ENCODE peak calls at places on chromosomes 2 and 18, in four cellular contexts. M is A549, X is RWPE1, Y is WERI-Rb-1. E is an unnamed sample.

GRCh38 chr2:44946681-44947360 is 5.3 kb downstream of the SIX3 start:
- DNase-seq in X (no peak), Y (no peak), M (no peak), E (no peak)

GRCh38 chr18:45863469-45863868 is 38.0 kb downstream of the SIGLEC15 start:
- DNase-seq in M (no peak), X (no peak), Y (no peak), E (no peak)

GRCh38 chr2:132974477-132975050 is 304.6 kb upstream of the LYPD1 start:
- DNase-seq in Y (no peak), X (no peak), M (no peak), E (no peak)

GRCh38 chr2:38619458-38620164 is 16.9 kb upstream of the HNRNPLL start:
- DNase-seq in X (no peak), Y (no peak), M (no peak), E (no peak)

GRCh38 chr2:113309655-113310387 is 31.1 kb upstream of the PAX8 start:
- DNase-seq in Y (no peak), M (no peak), X (peak), E (no peak)

GRCh38 chr2:207768891-207769596 is 662 bp downstream of the FZD5 start:
- DNase-seq in X (peak), M (peak), Y (peak), E (no peak)

GRCh38 chr2:204687776-204688175 is 142.5 kb downstream of the PARD3B start:
- DNase-seq in Y (no peak), M (no peak), X (no peak), E (no peak)

GRCh38 chr2:153770359-153770991 is 101.2 kb upstream of the GALNT13 start:
- DNase-seq in X (no peak), M (peak), Y (no peak), E (no peak)

GRCh38 chr18:12420831-12421421 is 13.2 kb downstream of the PRELID3A start:
- DNase-seq in M (no peak), Y (peak), X (no peak), E (peak)

GRCh38 chr2:231181848-231182247 is 16.6 kb upstream of the ARMC9 start:
- DNase-seq in Y (peak), X (no peak), M (peak), E (no peak)

GRCh38 chr2:8956789-8957188 is 46.7 kb downstream of the MBOAT2 start:
- DNase-seq in Y (no peak), M (no peak), X (no peak), E (no peak)

GRCh38 chr2:164984428-164984827 is 29.1 kb upstream of the SLC38A11 start:
- DNase-seq in Y (no peak), M (no peak), X (no peak), E (no peak)

GRCh38 chr2:160719116-160719515 is 225.5 kb upstream of the RBMS1 start:
- DNase-seq in X (no peak), Y (no peak), M (no peak), E (no peak)

GRCh38 chr18:75104483-75104882 is 104.5 kb downstream of the PTGR3 start:
- DNase-seq in Y (no peak), M (no peak), X (no peak), E (no peak)

GRCh38 chr2:3377279-3377611 is 373 bp downstream of the EIPR1 start:
- DNase-seq in X (peak), M (peak), Y (no peak), E (no peak)

GRCh38 chr2:45403036-45403435 is 208.0 kb downstream of the SRBD1 start:
- DNase-seq in Y (no peak), X (no peak), M (no peak), E (no peak)

GRCh38 chr18:30163573-30163972 is 879.0 kb downstream of the DSC3 start:
- DNase-seq in X (no peak), Y (no peak), M (no peak), E (no peak)

GRCh38 chr2:134284119-134284670 is 30.3 kb downstream of the MGAT5 start:
- DNase-seq in Y (no peak), X (no peak), M (no peak), E (no peak)

GRCh38 chr2:9613291-9613690 is 17.5 kb downstream of the YWHAQ start:
- DNase-seq in Y (no peak), M (no peak), X (no peak), E (no peak)

GRCh38 chr2:239309398-239310245 is 91.2 kb downstream of the HDAC4 start:
- DNase-seq in Y (no peak), X (no peak), M (no peak), E (no peak)

GRCh38 chr2:37098416-37099118 is 14.2 kb downstream of the GPATCH11 start:
- DNase-seq in Y (no peak), X (no peak), M (no peak), E (no peak)

GRCh38 chr18:55833543-55833942 is 245.6 kb upstream of the TCF4 start:
- DNase-seq in Y (no peak), X (peak), M (peak), E (no peak)

GRCh38 chr2:144582651-144583361 is 62.9 kb upstream of the ZEB2 start:
- DNase-seq in Y (no peak), X (no peak), M (no peak), E (no peak)

GRCh38 chr18:32189723-32190591 is at the start of gene MEP1B:
- DNase-seq in Y (no peak), M (no peak), X (no peak), E (no peak)

GRCh38 chr2:33497177-33497787 is 20.8 kb downstream of the RASGRP3 start:
- DNase-seq in M (no peak), X (no peak), Y (no peak), E (no peak)

GRCh38 chr18:48306838-48307237 is 102.3 kb downstream of the ZBTB7C start:
- DNase-seq in M (no peak), X (no peak), Y (no peak), E (no peak)

GRCh38 chr18:8212893-8213805 is 396.1 kb upstream of the RAB12 start:
- DNase-seq in X (peak), M (peak), Y (no peak), E (no peak)

GRCh38 chr2:36918307-36918706 is 48.0 kb downstream of the STRN start:
- DNase-seq in X (no peak), M (no peak), Y (no peak), E (no peak)

GRCh38 chr18:13500891-13501887 is 225.2 kb downstream of the FAM210A start:
- DNase-seq in X (peak), M (peak), Y (no peak), E (peak)

GRCh38 chr2:7972670-7973069 is 709.2 kb upstream of the ID2 start:
- DNase-seq in X (no peak), Y (no peak), M (no peak), E (no peak)

GRCh38 chr2:220560192-220560591 is 932.8 kb downstream of the SLC4A3 start:
- DNase-seq in Y (no peak), X (no peak), M (no peak), E (no peak)

GRCh38 chr2:153455403-153455802 is 23.2 kb downstream of the RPRM start:
- DNase-seq in X (no peak), M (no peak), Y (no peak), E (no peak)

GRCh38 chr2:112033600-112033999 is 21.5 kb upstream of the TMEM87B start:
- DNase-seq in M (no peak), Y (no peak), X (no peak), E (no peak)

GRCh38 chr2:112031473-112031872 is 23.6 kb upstream of the TMEM87B start:
- DNase-seq in Y (peak), M (no peak), X (no peak), E (no peak)

GRCh38 chr2:112034924-112035323 is 20.1 kb upstream of the TMEM87B start:
- DNase-seq in M (no peak), X (no peak), Y (no peak), E (no peak)

GRCh38 chr2:112032615-112033457 is 22.2 kb upstream of the TMEM87B start:
- DNase-seq in Y (no peak), M (no peak), X (peak), E (no peak)

GRCh38 chr2:112031916-112032582 is 23.0 kb upstream of the TMEM87B start:
- DNase-seq in Y (peak), X (peak), M (no peak), E (no peak)
- H3K27ac ChIP-seq in Y (peak), X (peak), M (no peak), E (peak)

GRCh38 chr2:240795468-240795867 is 24.6 kb downstream of the KIF1A start:
- DNase-seq in Y (no peak), M (no peak), X (no peak), E (no peak)

GRCh38 chr2:240795916-240796510 is 24.0 kb downstream of the KIF1A start:
- DNase-seq in X (no peak), M (no peak), Y (no peak), E (no peak)

GRCh38 chr2:240792658-240793312 is 27.2 kb downstream of the KIF1A start:
- DNase-seq in M (no peak), X (no peak), Y (no peak), E (no peak)

GRCh38 chr2:240793313-240794177 is 26.5 kb downstream of the KIF1A start:
- DNase-seq in X (no peak), M (no peak), Y (no peak), E (no peak)

DNA sequence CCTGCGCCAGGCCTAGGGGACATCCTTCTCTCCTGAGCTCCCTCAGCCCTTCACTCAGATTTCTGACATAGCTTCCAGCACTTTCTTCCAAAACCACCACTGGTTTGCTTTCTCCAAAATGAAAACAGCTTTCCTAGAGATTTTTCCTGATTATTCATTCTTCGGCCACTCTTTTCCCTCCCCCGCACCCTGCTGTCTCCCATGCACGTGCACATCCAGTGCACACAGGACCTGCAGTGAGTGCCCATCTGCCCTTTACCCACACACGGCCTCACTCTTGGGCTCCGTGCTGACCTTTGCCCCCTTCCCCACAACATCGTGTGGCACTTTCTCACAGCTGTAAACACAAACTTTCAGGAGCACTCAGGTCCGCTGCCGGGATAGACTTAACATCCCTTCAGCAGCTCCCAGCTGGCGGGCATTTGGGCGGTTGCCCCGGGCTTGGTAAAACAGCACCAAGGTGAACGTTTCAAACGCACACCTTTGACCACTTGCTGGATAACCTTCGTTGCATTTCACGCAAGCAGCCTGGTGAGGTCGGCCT is 25.8 kb downstream of the KIF1A start:
- DNase-seq in M (no peak), X (no peak), Y (no peak), E (no peak)
- H3K27ac ChIP-seq in M (no peak), X (no peak), Y (no peak), E (no peak)

DNA sequence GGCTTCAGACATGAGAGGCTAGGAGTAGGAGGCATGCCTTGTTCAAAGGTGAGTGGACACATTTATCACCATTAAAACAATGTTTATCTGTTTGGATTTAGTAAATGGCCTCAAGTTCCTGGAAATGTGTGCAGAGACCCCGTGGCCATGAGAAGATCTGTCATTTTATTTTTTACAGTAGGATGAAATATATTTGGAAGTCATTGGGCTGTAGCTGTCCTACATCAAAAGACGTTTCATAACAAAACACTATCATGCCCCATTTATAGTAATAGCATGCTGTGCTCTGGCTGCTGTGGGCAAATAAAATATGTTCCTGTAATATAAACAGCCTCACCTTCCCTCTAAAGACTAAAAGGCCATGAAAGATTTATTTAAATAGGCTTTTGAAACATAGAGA is 403.9 kb upstream of the TNP1 start:
- DNase-seq in X (no peak), Y (no peak), M (no peak), E (no peak)
- H3K27ac ChIP-seq in X (no peak), Y (no peak), M (no peak), E (no peak)

GRCh38 chr2:189516546-189516945 is 64.0 kb downstream of the SLC40A1 start:
- DNase-seq in Y (no peak), M (peak), X (no peak), E (no peak)
- H3K27ac ChIP-seq in Y (no peak), M (no peak), X (no peak), E (no peak)

DNA sequence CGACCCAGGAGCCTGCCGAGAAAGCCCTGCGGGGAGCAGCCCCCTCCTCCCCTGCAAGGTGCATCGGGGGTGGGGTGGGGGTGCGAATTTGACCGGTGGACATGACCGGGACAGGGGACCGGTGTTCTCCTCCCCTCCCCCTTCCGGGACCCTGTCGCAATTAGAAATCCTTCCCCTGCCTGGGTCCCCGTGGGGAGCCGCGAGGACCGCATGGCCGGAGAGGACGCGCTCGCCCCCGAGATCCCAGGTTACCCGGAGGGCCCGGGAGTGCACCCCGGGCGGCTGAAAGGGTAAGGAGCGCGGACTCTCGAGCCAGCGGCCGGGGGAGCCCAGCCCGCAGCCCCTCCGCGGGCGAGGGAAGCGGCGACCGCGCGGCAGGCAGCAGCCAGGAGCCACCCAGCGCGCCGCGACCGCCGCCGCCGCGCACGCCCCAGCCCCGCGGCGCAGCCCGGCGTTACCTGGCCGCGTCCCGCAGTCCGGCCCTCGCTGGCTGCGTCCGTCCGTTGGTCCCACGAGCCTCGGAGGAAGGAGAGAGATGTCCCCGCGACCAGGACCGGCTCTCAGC is 477 bp downstream of the DLGAP1 start:
- DNase-seq in Y (no peak), M (no peak), X (no peak), E (no peak)
- H3K27ac ChIP-seq in Y (no peak), M (no peak), X (no peak), E (peak)

GRCh38 chr2:40032650-40033319 is 253.7 kb upstream of the THUMPD2 start:
- DNase-seq in X (no peak), Y (no peak), M (no peak), E (no peak)

GRCh38 chr2:40030451-40030975 is 251.5 kb upstream of the THUMPD2 start:
- DNase-seq in X (no peak), M (no peak), Y (no peak), E (no peak)

GRCh38 chr2:40033781-40034180 is 254.7 kb upstream of the THUMPD2 start:
- DNase-seq in Y (no peak), X (no peak), M (no peak), E (no peak)

GRCh38 chr2:40027968-40028367 is 248.9 kb upstream of the THUMPD2 start:
- DNase-seq in X (no peak), M (no peak), Y (no peak), E (no peak)

DNA sequence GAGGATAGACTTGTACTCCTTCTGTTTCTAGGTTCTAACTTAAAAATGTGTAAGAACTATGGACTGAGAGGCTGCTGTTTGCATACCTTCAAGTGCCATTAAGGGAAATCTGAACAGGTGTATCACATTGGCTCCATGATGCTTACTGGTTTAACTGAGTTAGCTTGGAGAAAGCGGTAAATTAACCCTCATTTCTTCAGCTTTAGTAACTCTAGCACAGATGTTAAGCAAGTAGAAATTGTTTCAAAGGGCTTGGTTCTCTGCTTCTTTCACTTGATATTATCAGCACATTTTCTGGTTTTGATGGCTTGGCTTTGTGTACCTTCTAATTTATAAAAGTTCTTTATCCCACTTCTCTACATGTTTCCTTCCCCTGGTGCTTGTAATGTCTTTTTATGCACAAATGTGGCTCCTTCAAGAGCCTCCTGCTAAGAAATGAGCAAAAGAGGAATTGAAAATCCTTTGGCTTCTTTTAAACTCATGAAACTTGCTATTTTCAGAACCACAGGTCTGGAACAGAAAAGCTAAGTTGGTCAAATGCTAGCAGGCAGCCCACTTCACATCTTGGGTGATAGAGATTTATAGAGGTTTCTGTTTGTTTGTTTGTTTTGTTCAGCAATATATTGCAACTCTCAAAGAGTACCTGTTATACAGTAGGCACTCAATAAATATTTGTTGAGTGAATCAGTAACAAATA is 249.9 kb upstream of the THUMPD2 start:
- DNase-seq in Y (no peak), M (no peak), X (no peak), E (no peak)
- H3K27ac ChIP-seq in Y (no peak), M (no peak), X (no peak), E (no peak)

GRCh38 chr2:118854507-118855300 is 7.3 kb upstream of the EN1 start:
- DNase-seq in Y (no peak), M (no peak), X (no peak), E (no peak)

GRCh38 chr2:118855451-118856279 is 8.2 kb upstream of the EN1 start:
- DNase-seq in M (peak), X (peak), Y (peak), E (peak)

GRCh38 chr2:118856978-118857676 is 9.7 kb upstream of the EN1 start:
- DNase-seq in Y (no peak), X (no peak), M (no peak), E (no peak)

GRCh38 chr2:118857677-118858484 is 10.4 kb upstream of the EN1 start:
- DNase-seq in Y (no peak), X (no peak), M (no peak), E (no peak)

GRCh38 chr2:118856330-118856977 is 9.0 kb upstream of the EN1 start:
- DNase-seq in M (no peak), Y (no peak), X (no peak), E (no peak)
- H3K27ac ChIP-seq in M (no peak), Y (no peak), X (no peak), E (no peak)

DNA sequence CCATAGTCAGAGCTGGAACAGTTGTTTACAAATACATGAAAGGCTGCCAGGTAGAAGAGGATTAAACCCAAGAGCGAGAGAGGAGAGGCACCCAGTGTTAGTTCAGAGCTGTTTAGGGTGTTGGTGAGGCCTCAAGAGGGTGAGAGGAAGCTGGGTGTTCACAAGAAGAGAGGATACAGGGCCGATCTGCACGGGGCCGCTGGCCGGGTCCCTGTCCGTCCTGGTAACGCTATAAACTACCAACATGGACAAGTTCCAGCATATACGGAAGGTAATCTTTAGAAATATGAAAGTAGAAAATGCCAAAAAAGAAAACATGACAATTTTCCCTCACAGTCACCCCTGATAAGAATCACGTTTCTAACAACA is 109.7 kb downstream of the TMEM18 start:
- DNase-seq in Y (no peak), X (no peak), M (no peak), E (no peak)
- H3K27ac ChIP-seq in Y (no peak), X (peak), M (no peak), E (no peak)

GRCh38 chr18:44742741-44743311 is 62.1 kb downstream of the SETBP1 start:
- DNase-seq in X (no peak), Y (peak), M (peak), E (no peak)
- H3K27ac ChIP-seq in X (no peak), Y (peak), M (no peak), E (no peak)

E was measured in caudate nucleus.